ENCODE peak calls at places on chromosome 3, in eight cellular contexts. T is SK-N-SH; G is iris pigment epithelial cell; C is activated T-cell treated with anti-CD3 and anti-CD28 coated beads for 1 hour; M is NCI-H1694 treated with DMSO at 0.1 percent for 48 hours; Y is Calu3; J is stomach; N is stimulated activated CD8-positive, alpha-beta memory T cell treated with anti-CD3 and anti-CD28 coated beads, Interleukin-15, amount 100 ng/mL, for 48 hours. S is an unnamed sample.

GRCh38 chr3:194713299-194714121 is 27.8 kb downstream of the FAM43A start:
- DNase-seq in T (no peak), G (no peak), C (no peak), M (no peak), Y (no peak), J (no peak), N (no peak), S (no peak)

GRCh38 chr3:59451800-59452741 is 402.2 kb upstream of the CFAP20DC start:
- DNase-seq in T (no peak), G (no peak), C (no peak), M (no peak), Y (no peak), J (no peak), N (no peak), S (no peak)

GRCh38 chr3:79019137-79019923 is 748.5 kb downstream of the ROBO1 start:
- DNase-seq in T (peak; percentile 89), G (peak; percentile 97), C (no peak), M (peak; percentile 60), Y (peak; percentile 80), J (peak; percentile 77), N (no peak), S (no peak)

GRCh38 chr3:195583831-195584542 is at the start of gene APOD:
- DNase-seq in T (no peak), G (peak; percentile 71), C (no peak), M (peak; percentile 6), Y (no peak), J (no peak), N (no peak), S (no peak)

GRCh38 chr3:148646126-148646660 is 51.5 kb upstream of the AGTR1 start:
- DNase-seq in T (no peak), G (peak; percentile 61), C (no peak), M (no peak), Y (no peak), J (no peak), N (no peak), S (no peak)

GRCh38 chr3:46717447-46718231 is at the start of gene PRSS50:
- DNase-seq in T (peak; percentile 68), G (no peak), C (no peak), M (no peak), Y (no peak), J (peak; percentile 21), N (peak; percentile 46), S (peak; percentile 56)

GRCh38 chr3:56251343-56251945 is 216.8 kb downstream of the ERC2 start:
- DNase-seq in T (peak; percentile 57), G (peak; percentile 49), C (no peak), M (peak; percentile 11), Y (peak; percentile 50), J (peak; percentile 34), N (no peak), S (no peak)

GRCh38 chr3:197306374-197307086 is 8.1 kb upstream of the DLG1 start:
- DNase-seq in T (no peak), G (peak; percentile 93), C (no peak), M (no peak), Y (no peak), J (no peak), N (no peak), S (no peak)

GRCh38 chr3:100650651-100651611 is 41.5 kb downstream of the ADGRG7 start:
- DNase-seq in T (no peak), G (peak; percentile 81), C (no peak), M (no peak), Y (no peak), J (no peak), N (no peak), S (no peak)

GRCh38 chr3:193970773-193971206 is 165.2 kb upstream of the HES1 start:
- DNase-seq in T (no peak), G (peak; percentile 37), C (no peak), M (no peak), Y (peak; percentile 24), J (no peak), N (no peak), S (no peak)

GRCh38 chr3:177754508-177754921 is 557.2 kb upstream of the TBL1XR1 start:
- DNase-seq in T (no peak), G (no peak), C (no peak), M (no peak), Y (no peak), J (no peak), N (no peak), S (no peak)